ENCODE peak calls at places on chromosome 13, in four cellular contexts. B is K562, M is GM12878, A is GM12891. S is an unnamed sample.

GRCh38 chr13:75452564-75452963 is 29.4 kb downstream of the TBC1D4 start:
- DNase-seq in B (no peak), A (no peak), M (no peak), S (no peak)

GRCh38 chr13:72437458-72437857 is 290.0 kb downstream of the MZT1 start:
- DNase-seq in A (no peak), M (no peak), B (no peak), S (no peak)

GRCh38 chr13:48403151-48403631 is 9.7 kb downstream of the LPAR6 start:
- DNase-seq in B (no peak), A (peak; percentile 11), M (peak; percentile 40), S (no peak)

GRCh38 chr13:20869540-20869939 is 33.0 kb downstream of the XPO4 start:
- DNase-seq in A (no peak), M (no peak), B (no peak), S (no peak)

GRCh38 chr13:76634431-76635191 is 251.6 kb downstream of the KCTD12 start:
- DNase-seq in M (no peak), B (no peak), A (no peak), S (no peak)

GRCh38 chr13:99269627-99270252 is 11.6 kb upstream of the GPR18 start:
- DNase-seq in A (no peak), M (no peak), B (no peak), S (peak; percentile 75)

GRCh38 chr13:66492479-66492878 is 737.7 kb downstream of the PCDH9 start:
- DNase-seq in M (no peak), B (no peak), A (no peak), S (no peak)

GRCh38 chr13:49637989-49638388 is 9.7 kb downstream of the ARL11 start:
- DNase-seq in B (no peak), M (no peak), A (no peak), S (no peak)

GRCh38 chr13:32443111-32443510 is 15.2 kb upstream of the N4BP2L1 start:
- DNase-seq in A (no peak), B (no peak), M (peak; percentile 60), S (no peak)

GRCh38 chr13:20221772-20222171 is 10.3 kb downstream of the GJB6 start:
- DNase-seq in A (no peak), B (no peak), M (no peak), S (peak; percentile 95)

GRCh38 chr13:99231726-99232125 is 26.5 kb downstream of the GPR18 start:
- DNase-seq in A (no peak), M (no peak), B (no peak), S (peak; percentile 53)

GRCh38 chr13:74129500-74130144 is 4.6 kb downstream of the KLF12 start:
- DNase-seq in M (no peak), B (peak; percentile 5), A (no peak), S (no peak)

GRCh38 chr13:27182844-27183497 is 11.4 kb upstream of the USP12 start:
- DNase-seq in A (no peak), M (no peak), B (peak; percentile 58), S (no peak)

GRCh38 chr13:24307211-24308067 is 1.9 kb upstream of the C1QTNF9 start:
- DNase-seq in M (no peak), B (no peak), A (no peak), S (no peak)

GRCh38 chr13:74287672-74288169 is 153.5 kb upstream of the KLF12 start:
- DNase-seq in B (no peak), M (no peak), A (no peak), S (no peak)

GRCh38 chr13:51158923-51159322 is 47.8 kb upstream of the C13orf42 start:
- DNase-seq in M (no peak), B (no peak), A (no peak), S (no peak)

GRCh38 chr13:105144020-105144419 is 1391.4 kb downstream of the EFNB2 start:
- DNase-seq in A (no peak), M (no peak), B (no peak), S (no peak)

GRCh38 chr13:101515504-101515903 is 63.0 kb downstream of the ITGBL1 start:
- DNase-seq in M (no peak), A (no peak), B (no peak), S (no peak)

GRCh38 chr13:102197193-102197592 is 204.7 kb downstream of the FGF14 start:
- DNase-seq in M (no peak), B (no peak), A (no peak), S (no peak)

GRCh38 chr13:99688776-99689175 is 187.5 kb downstream of the TM9SF2 start:
- DNase-seq in A (no peak), B (no peak), M (no peak), S (no peak)

GRCh38 chr13:26007774-26008173 is 44.0 kb downstream of the SHISA2 start:
- DNase-seq in M (no peak), A (no peak), B (no peak), S (no peak)

GRCh38 chr13:107866666-107867623 is 348.4 kb downstream of the LIG4 start:
- DNase-seq in B (peak; percentile 94), M (no peak), A (no peak), S (no peak)

GRCh38 chr13:56700324-56700723 is 440.4 kb upstream of the PRR20A start:
- DNase-seq in M (no peak), B (no peak), A (no peak), S (no peak)

GRCh38 chr13:47119568-47120080 is 222.8 kb upstream of the HTR2A start:
- DNase-seq in B (no peak), A (no peak), M (no peak), S (no peak)

GRCh38 chr13:31943591-31943990 is 88.0 kb upstream of the FRY start:
- DNase-seq in B (no peak), A (no peak), M (no peak), S (no peak)

GRCh38 chr13:52001120-52001731 is 10.0 kb downstream of the ATP7B start:
- DNase-seq in A (peak; percentile 35), B (peak; percentile 39), M (no peak), S (peak; percentile 22)

DNA sequence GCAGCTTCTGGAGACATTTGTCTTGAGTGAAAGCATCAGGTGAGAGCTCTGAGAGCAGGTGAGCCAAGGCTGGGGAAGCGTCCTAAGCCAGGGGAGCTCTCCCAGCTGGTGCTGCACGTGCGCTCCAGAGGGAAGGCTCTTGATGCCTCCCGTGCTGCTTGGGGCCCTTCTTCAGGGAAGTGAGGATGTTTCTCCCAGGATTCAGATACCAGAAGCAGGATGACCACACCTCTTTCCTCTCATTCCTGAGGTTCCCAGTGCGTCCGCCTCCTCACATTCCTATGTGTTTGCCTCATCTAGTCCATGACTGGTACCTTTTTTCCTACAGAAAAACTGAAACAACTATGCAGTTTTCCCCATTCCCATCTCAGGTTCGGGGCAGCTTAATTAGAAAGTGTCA is 231.0 kb upstream of the IRS2 start:
- DNase-seq in B (no peak), M (no peak), A (no peak), S (no peak)
- TF ChIP-seq SPI1 in B (no peak), M (no peak), A (no peak), S (no peak)

GRCh38 chr13:106656214-106656613 is 88.3 kb upstream of the ARGLU1 start:
- DNase-seq in A (no peak), B (no peak), M (no peak), S (no peak)

GRCh38 chr13:106649495-106649894 is 81.6 kb upstream of the ARGLU1 start:
- DNase-seq in B (no peak), A (no peak), M (no peak), S (no peak)

GRCh38 chr13:106657104-106657503 is 89.2 kb upstream of the ARGLU1 start:
- DNase-seq in B (no peak), M (no peak), A (no peak), S (no peak)

GRCh38 chr13:106650690-106651205 is 82.8 kb upstream of the ARGLU1 start:
- DNase-seq in M (no peak), B (no peak), A (no peak), S (no peak)

DNA sequence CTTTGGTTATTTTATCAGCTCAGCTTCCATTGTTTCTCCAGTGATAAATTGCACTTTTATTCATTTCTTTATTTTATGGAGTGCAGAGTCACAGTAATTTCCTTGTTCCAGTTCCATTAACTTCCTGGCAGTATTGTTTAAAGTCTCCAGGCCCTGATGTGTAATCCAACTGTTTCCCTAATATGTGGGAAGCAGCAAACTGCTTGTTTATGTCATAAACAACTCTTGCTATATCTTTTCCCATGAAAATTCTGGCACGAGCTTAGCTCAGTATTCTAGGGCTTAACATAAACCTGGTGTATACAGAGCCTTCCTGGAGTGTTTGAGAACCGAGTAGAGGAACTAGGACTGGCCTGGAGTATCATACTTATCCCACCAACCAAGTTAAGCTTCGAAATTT is 83.5 kb upstream of the ARGLU1 start:
- DNase-seq in A (no peak), M (no peak), B (no peak), S (no peak)
- TF ChIP-seq SPI1 in A (no peak), M (no peak), B (no peak), S (no peak)

GRCh38 chr13:92806215-92806614 is 420.4 kb upstream of the GPC6 start:
- DNase-seq in B (no peak), M (no peak), A (no peak), S (no peak)
- TF ChIP-seq SPI1 in B (no peak), M (no peak), A (no peak), S (no peak)

GRCh38 chr13:64531400-64531799 is 2698.7 kb downstream of the PCDH9 start:
- DNase-seq in B (no peak), M (no peak), A (no peak), S (no peak)

GRCh38 chr13:64534302-64534701 is 2695.8 kb downstream of the PCDH9 start:
- DNase-seq in A (no peak), B (no peak), M (no peak), S (no peak)

GRCh38 chr13:64527561-64527960 is 2702.6 kb downstream of the PCDH9 start:
- DNase-seq in B (no peak), A (no peak), M (no peak), S (no peak)

GRCh38 chr13:64525687-64526086 is 2704.4 kb downstream of the PCDH9 start:
- DNase-seq in B (no peak), M (no peak), A (no peak), S (no peak)

GRCh38 chr13:64529874-64530485 is 2700.2 kb downstream of the PCDH9 start:
- DNase-seq in M (no peak), A (peak; percentile 2), B (peak; percentile 13), S (no peak)
- TF ChIP-seq SPI1 in M (no peak), A (no peak), B (no peak), S (no peak)

GRCh38 chr13:113410472-113411201 is 42.7 kb downstream of the ADPRHL1 start:
- DNase-seq in M (no peak), A (no peak), B (no peak), S (no peak)
- TF ChIP-seq SPI1 in M (no peak), A (no peak), B (no peak), S (no peak)

DNA sequence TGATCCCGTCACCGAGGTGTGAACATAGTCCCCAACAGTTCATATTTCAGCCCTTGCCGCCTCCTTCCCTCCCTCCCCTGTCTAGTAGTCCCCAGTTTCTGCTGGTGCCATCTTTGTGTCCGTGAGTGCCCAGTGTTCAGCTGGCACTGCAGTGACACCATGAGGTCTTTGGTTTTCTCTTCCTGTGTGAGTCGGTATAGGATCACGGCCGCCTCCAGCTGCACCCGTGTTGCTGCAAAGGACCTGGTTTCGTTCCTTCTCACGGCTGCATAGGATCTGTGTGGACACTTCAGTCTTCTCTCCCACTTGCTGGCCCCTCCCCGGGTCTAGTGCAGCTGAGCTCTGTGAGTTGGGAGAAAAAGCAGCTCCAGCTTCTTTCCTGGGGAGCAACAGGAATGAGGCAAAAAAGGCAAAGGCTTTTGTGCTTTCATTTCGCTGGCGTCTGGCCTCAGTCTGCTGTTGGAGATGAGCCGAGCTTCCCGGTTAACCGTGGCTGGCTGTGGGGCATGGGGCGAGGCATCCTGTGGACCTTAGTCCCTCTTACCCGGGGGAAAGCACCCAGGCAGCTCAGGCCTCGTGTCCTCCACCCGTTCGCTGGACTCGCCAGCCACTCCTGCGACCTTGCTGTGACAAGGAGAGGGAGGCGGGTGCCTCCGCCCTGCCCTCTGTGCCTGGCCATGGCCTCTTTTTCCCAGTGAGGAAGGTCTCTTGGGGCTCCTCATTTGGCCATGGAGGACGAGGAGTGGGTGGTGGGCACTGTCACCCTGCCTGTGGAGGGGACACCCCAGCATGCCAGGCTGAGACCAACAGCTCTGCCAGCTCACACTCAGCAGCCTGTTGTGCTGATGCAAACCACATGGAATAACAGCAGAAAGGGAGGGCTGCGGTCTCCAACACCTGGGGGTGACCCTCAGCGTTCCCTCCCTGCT is 196.5 kb downstream of the TEX29 start:
- DNase-seq in B (no peak), M (no peak), A (no peak), S (no peak)
- TF ChIP-seq SPI1 in B (no peak), M (no peak), A (no peak), S (no peak)